ENCODE peak calls at places on chromosomes 3 and 15, in four cellular contexts. K, X, L and Y are unnamed samples.

GRCh38 chr3:16200411-16200810 is 25.9 kb downstream of the GALNT15 start:
- DNase-seq in K (no peak), X (no peak), L (no peak), Y (no peak)

GRCh38 chr3:127110982-127111693 is 81.8 kb upstream of the PRR23E start:
- DNase-seq in K (no peak), X (no peak), L (no peak), Y (no peak)

GRCh38 chr15:62087671-62088360 is 21.0 kb downstream of the C2CD4A start:
- DNase-seq in K (no peak), X (no peak), L (no peak), Y (no peak)

GRCh38 chr3:98817546-98817945 is 54.4 kb downstream of the ST3GAL6 start:
- DNase-seq in K (no peak), X (peak; percentile 24), L (no peak), Y (no peak)

GRCh38 chr15:96344120-96344705 is 13.7 kb downstream of the NR2F2 start:
- DNase-seq in K (no peak), X (no peak), L (no peak), Y (no peak)

GRCh38 chr3:74054566-74054965 is 429.8 kb upstream of the PDZRN3 start:
- DNase-seq in K (no peak), X (no peak), L (no peak), Y (no peak)

GRCh38 chr3:98977520-98977919 is 76.0 kb upstream of the DCBLD2 start:
- DNase-seq in K (no peak), X (no peak), L (no peak), Y (peak; percentile 97)

GRCh38 chr15:72375501-72375845 is 341 bp downstream of the HEXA start:
- DNase-seq in K (no peak), X (no peak), L (no peak), Y (no peak)

GRCh38 chr15:56243117-56243773 is 434 bp downstream of the RFX7 start:
- DNase-seq in K (no peak), X (no peak), L (peak; percentile 52), Y (no peak)

GRCh38 chr3:33064929-33065328 is 32.0 kb downstream of the GLB1 start:
- DNase-seq in K (no peak), X (no peak), L (no peak), Y (no peak)

GRCh38 chr3:43062556-43063040 is 43.3 kb downstream of the POMGNT2 start:
- DNase-seq in K (no peak), X (no peak), L (no peak), Y (no peak)

GRCh38 chr15:93041159-93041547 is 47.9 kb downstream of the RGMA start:
- DNase-seq in K (no peak), X (no peak), L (no peak), Y (no peak)

GRCh38 chr15:89792106-89792805 is 16.1 kb downstream of the MESP2 start:
- DNase-seq in K (no peak), X (no peak), L (no peak), Y (no peak)

GRCh38 chr3:157263027-157263426 is 103.1 kb upstream of the CCNL1 start:
- DNase-seq in K (no peak), X (no peak), L (no peak), Y (no peak)

GRCh38 chr3:21703291-21703690 is 47.7 kb downstream of the ZNF385D start:
- DNase-seq in K (no peak), X (no peak), L (no peak), Y (no peak)

GRCh38 chr3:19891740-19892139 is 42.3 kb downstream of the EFHB start:
- DNase-seq in K (no peak), X (no peak), L (no peak), Y (no peak)

GRCh38 chr3:120450261-120450913 is 405 bp downstream of the FSTL1 start:
- DNase-seq in K (no peak), X (no peak), L (peak; percentile 43), Y (no peak)

GRCh38 chr3:127286571-127287140 is 1.2 kb downstream of the PRR20G start:
- DNase-seq in K (no peak), X (no peak), L (no peak), Y (peak; percentile 69)

GRCh38 chr15:70264014-70264492 is 166.3 kb upstream of the TLE3 start:
- DNase-seq in K (no peak), X (no peak), L (no peak), Y (peak; percentile 77)

GRCh38 chr15:84570164-84570692 is 30.6 kb upstream of the ZSCAN2 start:
- DNase-seq in K (peak; percentile 21), X (no peak), L (peak; percentile 49), Y (no peak)

GRCh38 chr3:59545369-59545768 is 495.5 kb upstream of the CFAP20DC start:
- DNase-seq in K (no peak), X (no peak), L (no peak), Y (no peak)

GRCh38 chr3:125121246-125122010 is 65.6 kb upstream of the HEG1 start:
- DNase-seq in K (no peak), X (no peak), L (no peak), Y (no peak)

GRCh38 chr3:48797626-48798025 is 50.0 kb downstream of the PRKAR2A start:
- DNase-seq in K (no peak), X (no peak), L (no peak), Y (no peak)

GRCh38 chr3:32451049-32451659 is 51.5 kb downstream of the CMTM6 start:
- DNase-seq in K (no peak), X (no peak), L (no peak), Y (no peak)

GRCh38 chr3:195754906-195755305 is 34.1 kb downstream of the MUC20 start:
- DNase-seq in K (no peak), X (no peak), L (no peak), Y (no peak)

GRCh38 chr15:58361291-58361759 is 70.5 kb upstream of the LIPC start:
- DNase-seq in K (no peak), X (peak; percentile 29), L (no peak), Y (no peak)

GRCh38 chr3:87260270-87260669 is 16.1 kb downstream of the POU1F1 start:
- DNase-seq in K (no peak), X (peak; percentile 17), L (peak; percentile 24), Y (peak; percentile 16)

GRCh38 chr3:149585401-149585726 is 72.5 kb downstream of the WWTR1 start:
- DNase-seq in K (no peak), X (no peak), L (no peak), Y (no peak)

GRCh38 chr3:34387831-34388564 is 589.6 kb downstream of the PDCD6IP start:
- DNase-seq in K (no peak), X (no peak), L (no peak), Y (no peak)

GRCh38 chr15:70669006-70669602 is 94.3 kb downstream of the UACA start:
- DNase-seq in K (no peak), X (no peak), L (no peak), Y (no peak)

GRCh38 chr3:185825639-185826481 is 1.0 kb upstream of the IGF2BP2 start:
- DNase-seq in K (no peak), X (no peak), L (peak; percentile 28), Y (no peak)

GRCh38 chr15:98760112-98760826 is 111.9 kb downstream of the IGF1R start:
- DNase-seq in K (no peak), X (no peak), L (no peak), Y (no peak)

GRCh38 chr15:95760508-95760907 is 570.0 kb upstream of the NR2F2 start:
- DNase-seq in K (no peak), X (no peak), L (peak; percentile 68), Y (no peak)

GRCh38 chr3:58059349-58060321 is 51.4 kb downstream of the FLNB start:
- DNase-seq in K (no peak), X (peak; percentile 73), L (peak; percentile 78), Y (no peak)

GRCh38 chr15:67508367-67508766 is 12.6 kb upstream of the C15orf61 start:
- DNase-seq in K (no peak), X (no peak), L (no peak), Y (no peak)

GRCh38 chr15:40342421-40343313 is 1.9 kb upstream of the CCDC9B start:
- DNase-seq in K (no peak), X (no peak), L (no peak), Y (no peak)